ENCODE peak calls at places on chromosomes 11 and 22, in ten cellular contexts. One of them, this sample, is unnamed.

GRCh38 chr11:36400768-36401455 is 104.8 kb downstream of the PRR5L start:
- DNase-seq in RCC 7860: no peak
- DNase-seq in activated CD4-positive, alpha-beta T cell treated with anti-CD3 and anti-CD28 coated beads, Interleukin-2, amount 10 ng/mL, durations not matched to agents 7 days and 5 days: no peak
- DNase-seq in mucosa of gallbladder: no peak
- DNase-seq in RWPE1: no peak
- DNase-seq in fibroblast of the conjunctiva: no peak
- DNase-seq in COR-L47: no peak
- DNase-seq in BE2C: no peak
- DNase-seq in HT1080: no peak
- DNase-seq in BJ: no peak
- DNase-seq in this sample: no peak

GRCh38 chr11:75582935-75583709 is 21.1 kb downstream of the SERPINH1 start:
- DNase-seq in RCC 7860: no peak
- DNase-seq in activated CD4-positive, alpha-beta T cell treated with anti-CD3 and anti-CD28 coated beads, Interleukin-2, amount 10 ng/mL, durations not matched to agents 7 days and 5 days: peak
- DNase-seq in mucosa of gallbladder: peak
- DNase-seq in RWPE1: peak
- DNase-seq in fibroblast of the conjunctiva: no peak
- DNase-seq in COR-L47: peak
- DNase-seq in BE2C: peak
- DNase-seq in HT1080: peak
- DNase-seq in BJ: no peak
- DNase-seq in this sample: peak

GRCh38 chr22:21866821-21867527 is 471 bp downstream of the MAPK1 start:
- DNase-seq in RCC 7860: no peak
- DNase-seq in activated CD4-positive, alpha-beta T cell treated with anti-CD3 and anti-CD28 coated beads, Interleukin-2, amount 10 ng/mL, durations not matched to agents 7 days and 5 days: peak
- DNase-seq in mucosa of gallbladder: no peak
- DNase-seq in RWPE1: no peak
- DNase-seq in fibroblast of the conjunctiva: no peak
- DNase-seq in COR-L47: no peak
- DNase-seq in BE2C: peak
- DNase-seq in HT1080: no peak
- DNase-seq in BJ: no peak
- DNase-seq in this sample: peak

GRCh38 chr11:2779981-2780849 is 80.4 kb upstream of the KCNQ1OT1 start:
- DNase-seq in RCC 7860: no peak
- DNase-seq in activated CD4-positive, alpha-beta T cell treated with anti-CD3 and anti-CD28 coated beads, Interleukin-2, amount 10 ng/mL, durations not matched to agents 7 days and 5 days: no peak
- DNase-seq in mucosa of gallbladder: peak
- DNase-seq in RWPE1: no peak
- DNase-seq in fibroblast of the conjunctiva: no peak
- DNase-seq in COR-L47: no peak
- DNase-seq in BE2C: no peak
- DNase-seq in HT1080: no peak
- DNase-seq in BJ: no peak
- DNase-seq in this sample: peak

GRCh38 chr11:127098684-127099083 is 98.1 kb upstream of the KIRREL3 start:
- DNase-seq in RCC 7860: no peak
- DNase-seq in activated CD4-positive, alpha-beta T cell treated with anti-CD3 and anti-CD28 coated beads, Interleukin-2, amount 10 ng/mL, durations not matched to agents 7 days and 5 days: no peak
- DNase-seq in mucosa of gallbladder: no peak
- DNase-seq in RWPE1: no peak
- DNase-seq in fibroblast of the conjunctiva: no peak
- DNase-seq in COR-L47: no peak
- DNase-seq in BE2C: no peak
- DNase-seq in HT1080: no peak
- DNase-seq in BJ: no peak
- DNase-seq in this sample: peak

GRCh38 chr11:79440451-79441158 is at the start of gene TENM4:
- DNase-seq in RCC 7860: peak
- DNase-seq in activated CD4-positive, alpha-beta T cell treated with anti-CD3 and anti-CD28 coated beads, Interleukin-2, amount 10 ng/mL, durations not matched to agents 7 days and 5 days: no peak
- DNase-seq in mucosa of gallbladder: peak
- DNase-seq in RWPE1: peak
- DNase-seq in fibroblast of the conjunctiva: peak
- DNase-seq in COR-L47: peak
- DNase-seq in BE2C: peak
- DNase-seq in HT1080: peak
- DNase-seq in BJ: no peak
- DNase-seq in this sample: peak

GRCh38 chr11:95262994-95263764 is 32.2 kb upstream of the SESN3 start:
- DNase-seq in RCC 7860: no peak
- DNase-seq in activated CD4-positive, alpha-beta T cell treated with anti-CD3 and anti-CD28 coated beads, Interleukin-2, amount 10 ng/mL, durations not matched to agents 7 days and 5 days: peak
- DNase-seq in mucosa of gallbladder: no peak
- DNase-seq in RWPE1: no peak
- DNase-seq in fibroblast of the conjunctiva: no peak
- DNase-seq in COR-L47: no peak
- DNase-seq in BE2C: no peak
- DNase-seq in HT1080: no peak
- DNase-seq in BJ: no peak
- DNase-seq in this sample: no peak

GRCh38 chr22:17972385-17973181 is 51.8 kb downstream of the MICAL3 start:
- DNase-seq in RCC 7860: peak
- DNase-seq in activated CD4-positive, alpha-beta T cell treated with anti-CD3 and anti-CD28 coated beads, Interleukin-2, amount 10 ng/mL, durations not matched to agents 7 days and 5 days: no peak
- DNase-seq in mucosa of gallbladder: no peak
- DNase-seq in RWPE1: peak
- DNase-seq in fibroblast of the conjunctiva: peak
- DNase-seq in COR-L47: no peak
- DNase-seq in BE2C: no peak
- DNase-seq in HT1080: peak
- DNase-seq in BJ: no peak
- DNase-seq in this sample: no peak

GRCh38 chr11:13207665-13208594 is 69.7 kb upstream of the BMAL1 start:
- DNase-seq in RCC 7860: peak
- DNase-seq in activated CD4-positive, alpha-beta T cell treated with anti-CD3 and anti-CD28 coated beads, Interleukin-2, amount 10 ng/mL, durations not matched to agents 7 days and 5 days: peak
- DNase-seq in mucosa of gallbladder: peak
- DNase-seq in RWPE1: peak
- DNase-seq in fibroblast of the conjunctiva: peak
- DNase-seq in COR-L47: no peak
- DNase-seq in BE2C: no peak
- DNase-seq in HT1080: peak
- DNase-seq in BJ: peak
- DNase-seq in this sample: no peak

GRCh38 chr11:45146072-45147016 is at the start of gene PRDM11:
- DNase-seq in RCC 7860: peak
- DNase-seq in activated CD4-positive, alpha-beta T cell treated with anti-CD3 and anti-CD28 coated beads, Interleukin-2, amount 10 ng/mL, durations not matched to agents 7 days and 5 days: no peak
- DNase-seq in mucosa of gallbladder: peak
- DNase-seq in RWPE1: peak
- DNase-seq in fibroblast of the conjunctiva: peak
- DNase-seq in COR-L47: peak
- DNase-seq in BE2C: peak
- DNase-seq in HT1080: peak
- DNase-seq in BJ: no peak
- DNase-seq in this sample: peak

GRCh38 chr11:30917859-30918478 is 331.8 kb upstream of the MPPED2 start:
- DNase-seq in RCC 7860: peak
- DNase-seq in activated CD4-positive, alpha-beta T cell treated with anti-CD3 and anti-CD28 coated beads, Interleukin-2, amount 10 ng/mL, durations not matched to agents 7 days and 5 days: peak
- DNase-seq in mucosa of gallbladder: peak
- DNase-seq in RWPE1: peak
- DNase-seq in fibroblast of the conjunctiva: peak
- DNase-seq in COR-L47: peak
- DNase-seq in BE2C: peak
- DNase-seq in HT1080: peak
- DNase-seq in BJ: no peak
- DNase-seq in this sample: no peak

GRCh38 chr22:38505595-38506117 is 455 bp downstream of the DDX17 start:
- DNase-seq in RCC 7860: no peak
- DNase-seq in activated CD4-positive, alpha-beta T cell treated with anti-CD3 and anti-CD28 coated beads, Interleukin-2, amount 10 ng/mL, durations not matched to agents 7 days and 5 days: peak
- DNase-seq in mucosa of gallbladder: peak
- DNase-seq in RWPE1: peak
- DNase-seq in fibroblast of the conjunctiva: peak
- DNase-seq in COR-L47: peak
- DNase-seq in BE2C: peak
- DNase-seq in HT1080: peak
- DNase-seq in BJ: no peak
- DNase-seq in this sample: peak

GRCh38 chr22:35634981-35635540 is 13.2 kb upstream of the APOL6 start:
- DNase-seq in RCC 7860: peak
- DNase-seq in activated CD4-positive, alpha-beta T cell treated with anti-CD3 and anti-CD28 coated beads, Interleukin-2, amount 10 ng/mL, durations not matched to agents 7 days and 5 days: no peak
- DNase-seq in mucosa of gallbladder: no peak
- DNase-seq in RWPE1: no peak
- DNase-seq in fibroblast of the conjunctiva: no peak
- DNase-seq in COR-L47: no peak
- DNase-seq in BE2C: no peak
- DNase-seq in HT1080: no peak
- DNase-seq in BJ: no peak
- DNase-seq in this sample: no peak

GRCh38 chr22:44587004-44587793 is 89.2 kb upstream of the RTL6 start:
- DNase-seq in RCC 7860: no peak
- DNase-seq in activated CD4-positive, alpha-beta T cell treated with anti-CD3 and anti-CD28 coated beads, Interleukin-2, amount 10 ng/mL, durations not matched to agents 7 days and 5 days: peak
- DNase-seq in mucosa of gallbladder: no peak
- DNase-seq in RWPE1: no peak
- DNase-seq in fibroblast of the conjunctiva: no peak
- DNase-seq in COR-L47: peak
- DNase-seq in BE2C: peak
- DNase-seq in HT1080: no peak
- DNase-seq in BJ: no peak
- DNase-seq in this sample: no peak

GRCh38 chr11:3109921-3110706 is 52.9 kb upstream of the CARS1 start:
- DNase-seq in RCC 7860: no peak
- DNase-seq in activated CD4-positive, alpha-beta T cell treated with anti-CD3 and anti-CD28 coated beads, Interleukin-2, amount 10 ng/mL, durations not matched to agents 7 days and 5 days: peak
- DNase-seq in mucosa of gallbladder: no peak
- DNase-seq in RWPE1: peak
- DNase-seq in fibroblast of the conjunctiva: no peak
- DNase-seq in COR-L47: peak
- DNase-seq in BE2C: peak
- DNase-seq in HT1080: peak
- DNase-seq in BJ: no peak
- DNase-seq in this sample: no peak

GRCh38 chr22:20520093-20520511 is 12.7 kb downstream of the MED15 start:
- DNase-seq in RCC 7860: peak
- DNase-seq in activated CD4-positive, alpha-beta T cell treated with anti-CD3 and anti-CD28 coated beads, Interleukin-2, amount 10 ng/mL, durations not matched to agents 7 days and 5 days: no peak
- DNase-seq in mucosa of gallbladder: no peak
- DNase-seq in RWPE1: no peak
- DNase-seq in fibroblast of the conjunctiva: no peak
- DNase-seq in COR-L47: no peak
- DNase-seq in BE2C: no peak
- DNase-seq in HT1080: peak
- DNase-seq in BJ: no peak
- DNase-seq in this sample: no peak

GRCh38 chr22:37020192-37020479 is 594 bp downstream of the MPST start:
- DNase-seq in RCC 7860: peak
- DNase-seq in activated CD4-positive, alpha-beta T cell treated with anti-CD3 and anti-CD28 coated beads, Interleukin-2, amount 10 ng/mL, durations not matched to agents 7 days and 5 days: no peak
- DNase-seq in mucosa of gallbladder: no peak
- DNase-seq in RWPE1: peak
- DNase-seq in fibroblast of the conjunctiva: no peak
- DNase-seq in COR-L47: no peak
- DNase-seq in BE2C: peak
- DNase-seq in HT1080: peak
- DNase-seq in BJ: no peak
- DNase-seq in this sample: no peak

GRCh38 chr11:70537576-70538571 is 139.5 kb downstream of the CTTN start:
- DNase-seq in RCC 7860: no peak
- DNase-seq in activated CD4-positive, alpha-beta T cell treated with anti-CD3 and anti-CD28 coated beads, Interleukin-2, amount 10 ng/mL, durations not matched to agents 7 days and 5 days: no peak
- DNase-seq in mucosa of gallbladder: no peak
- DNase-seq in RWPE1: no peak
- DNase-seq in fibroblast of the conjunctiva: no peak
- DNase-seq in COR-L47: no peak
- DNase-seq in BE2C: no peak
- DNase-seq in HT1080: no peak
- DNase-seq in BJ: no peak
- DNase-seq in this sample: no peak

GRCh38 chr22:40027191-40028097 is 32.7 kb downstream of the FAM83F start:
- DNase-seq in RCC 7860: no peak
- DNase-seq in activated CD4-positive, alpha-beta T cell treated with anti-CD3 and anti-CD28 coated beads, Interleukin-2, amount 10 ng/mL, durations not matched to agents 7 days and 5 days: no peak
- DNase-seq in mucosa of gallbladder: no peak
- DNase-seq in RWPE1: no peak
- DNase-seq in fibroblast of the conjunctiva: no peak
- DNase-seq in COR-L47: no peak
- DNase-seq in BE2C: no peak
- DNase-seq in HT1080: no peak
- DNase-seq in BJ: no peak
- DNase-seq in this sample: no peak

GRCh38 chr11:112269139-112269538 is 8.5 kb upstream of the PLET1 start:
- DNase-seq in RCC 7860: no peak
- DNase-seq in activated CD4-positive, alpha-beta T cell treated with anti-CD3 and anti-CD28 coated beads, Interleukin-2, amount 10 ng/mL, durations not matched to agents 7 days and 5 days: no peak
- DNase-seq in mucosa of gallbladder: no peak
- DNase-seq in RWPE1: no peak
- DNase-seq in fibroblast of the conjunctiva: no peak
- DNase-seq in COR-L47: no peak
- DNase-seq in BE2C: no peak
- DNase-seq in HT1080: no peak
- DNase-seq in BJ: no peak
- DNase-seq in this sample: no peak

GRCh38 chr11:80109652-80110051 is 668.8 kb upstream of the TENM4 start:
- DNase-seq in RCC 7860: no peak
- DNase-seq in activated CD4-positive, alpha-beta T cell treated with anti-CD3 and anti-CD28 coated beads, Interleukin-2, amount 10 ng/mL, durations not matched to agents 7 days and 5 days: no peak
- DNase-seq in mucosa of gallbladder: no peak
- DNase-seq in RWPE1: no peak
- DNase-seq in fibroblast of the conjunctiva: no peak
- DNase-seq in COR-L47: no peak
- DNase-seq in BE2C: no peak
- DNase-seq in HT1080: no peak
- DNase-seq in BJ: no peak
- DNase-seq in this sample: no peak

GRCh38 chr11:119031912-119032280 is 1.2 kb upstream of the SLC37A4 start:
- DNase-seq in RCC 7860: no peak
- DNase-seq in activated CD4-positive, alpha-beta T cell treated with anti-CD3 and anti-CD28 coated beads, Interleukin-2, amount 10 ng/mL, durations not matched to agents 7 days and 5 days: no peak
- DNase-seq in mucosa of gallbladder: no peak
- DNase-seq in RWPE1: no peak
- DNase-seq in fibroblast of the conjunctiva: no peak
- DNase-seq in COR-L47: no peak
- DNase-seq in BE2C: no peak
- DNase-seq in HT1080: no peak
- DNase-seq in BJ: no peak
- DNase-seq in this sample: no peak

GRCh38 chr11:16791494-16791961 is 53.1 kb downstream of the C11orf58 start:
- DNase-seq in RCC 7860: peak
- DNase-seq in activated CD4-positive, alpha-beta T cell treated with anti-CD3 and anti-CD28 coated beads, Interleukin-2, amount 10 ng/mL, durations not matched to agents 7 days and 5 days: no peak
- DNase-seq in mucosa of gallbladder: peak
- DNase-seq in RWPE1: peak
- DNase-seq in fibroblast of the conjunctiva: peak
- DNase-seq in COR-L47: no peak
- DNase-seq in BE2C: no peak
- DNase-seq in HT1080: peak
- DNase-seq in BJ: peak
- DNase-seq in this sample: no peak

GRCh38 chr22:32695451-32695891 is 106.0 kb upstream of the TIMP3 start:
- DNase-seq in RCC 7860: peak
- DNase-seq in activated CD4-positive, alpha-beta T cell treated with anti-CD3 and anti-CD28 coated beads, Interleukin-2, amount 10 ng/mL, durations not matched to agents 7 days and 5 days: no peak
- DNase-seq in mucosa of gallbladder: no peak
- DNase-seq in RWPE1: peak
- DNase-seq in fibroblast of the conjunctiva: peak
- DNase-seq in COR-L47: no peak
- DNase-seq in BE2C: no peak
- DNase-seq in HT1080: peak
- DNase-seq in BJ: peak
- DNase-seq in this sample: no peak

GRCh38 chr11:70048279-70049024 is 29.7 kb upstream of the ANO1 start:
- DNase-seq in RCC 7860: no peak
- DNase-seq in activated CD4-positive, alpha-beta T cell treated with anti-CD3 and anti-CD28 coated beads, Interleukin-2, amount 10 ng/mL, durations not matched to agents 7 days and 5 days: no peak
- DNase-seq in mucosa of gallbladder: peak
- DNase-seq in RWPE1: peak
- DNase-seq in fibroblast of the conjunctiva: no peak
- DNase-seq in COR-L47: no peak
- DNase-seq in BE2C: no peak
- DNase-seq in HT1080: no peak
- DNase-seq in BJ: no peak
- DNase-seq in this sample: no peak

GRCh38 chr11:93225642-93226041 is 27.9 kb upstream of the SLC36A4 start:
- DNase-seq in RCC 7860: no peak
- DNase-seq in activated CD4-positive, alpha-beta T cell treated with anti-CD3 and anti-CD28 coated beads, Interleukin-2, amount 10 ng/mL, durations not matched to agents 7 days and 5 days: no peak
- DNase-seq in mucosa of gallbladder: no peak
- DNase-seq in RWPE1: peak
- DNase-seq in fibroblast of the conjunctiva: no peak
- DNase-seq in COR-L47: peak
- DNase-seq in BE2C: no peak
- DNase-seq in HT1080: no peak
- DNase-seq in BJ: no peak
- DNase-seq in this sample: no peak

GRCh38 chr22:25564979-25565677 is 653 bp downstream of the GRK3 start:
- DNase-seq in RCC 7860: no peak
- DNase-seq in activated CD4-positive, alpha-beta T cell treated with anti-CD3 and anti-CD28 coated beads, Interleukin-2, amount 10 ng/mL, durations not matched to agents 7 days and 5 days: no peak
- DNase-seq in mucosa of gallbladder: no peak
- DNase-seq in RWPE1: no peak
- DNase-seq in fibroblast of the conjunctiva: no peak
- DNase-seq in COR-L47: peak
- DNase-seq in BE2C: peak
- DNase-seq in HT1080: no peak
- DNase-seq in BJ: no peak
- DNase-seq in this sample: peak

GRCh38 chr22:45863981-45864751 is 112.8 kb downstream of the WNT7B start:
- DNase-seq in RCC 7860: peak
- DNase-seq in activated CD4-positive, alpha-beta T cell treated with anti-CD3 and anti-CD28 coated beads, Interleukin-2, amount 10 ng/mL, durations not matched to agents 7 days and 5 days: peak
- DNase-seq in mucosa of gallbladder: peak
- DNase-seq in RWPE1: peak
- DNase-seq in fibroblast of the conjunctiva: no peak
- DNase-seq in COR-L47: peak
- DNase-seq in BE2C: peak
- DNase-seq in HT1080: peak
- DNase-seq in BJ: no peak
- DNase-seq in this sample: peak

This sample was measured in progenitor cell of endocrine pancreas.